ENCODE peak calls at places on chromosomes 13 and 19, in six cellular contexts. D is fibroblast of lung, M is brain microvascular endothelial cell, X is dorsolateral prefrontal cortex, Y is foreskin fibroblast, V is A549. W is an unnamed sample.

GRCh38 chr13:79631260-79631659 is 150.3 kb downstream of the NDFIP2 start:
- DNase-seq in D (peak), M (peak), X (no peak), Y (peak), V (peak), W (peak)

GRCh38 chr19:19140476-19140875 is 2.2 kb upstream of the TMEM161A start:
- DNase-seq in D (peak), M (no peak), X (no peak), Y (peak), V (no peak), W (no peak)

GRCh38 chr13:82636119-82636518 is 1246.2 kb downstream of the SLITRK1 start:
- DNase-seq in D (peak), M (no peak), X (no peak), Y (peak), V (no peak), W (peak)

GRCh38 chr13:73989244-73989843 is 144.9 kb downstream of the KLF12 start:
- DNase-seq in D (no peak), M (no peak), X (no peak), Y (no peak), V (no peak), W (no peak)

GRCh38 chr13:35684432-35684831 is 207.9 kb upstream of the MAB21L1 start:
- DNase-seq in D (no peak), M (no peak), X (no peak), Y (no peak), V (no peak), W (no peak)

GRCh38 chr13:59906413-59907027 is 257.2 kb downstream of the DIAPH3 start:
- DNase-seq in D (peak), M (peak), X (no peak), Y (peak), V (no peak), W (peak)

GRCh38 chr19:16226878-16227836 is 29.4 kb downstream of the AP1M1 start:
- DNase-seq in D (no peak), M (no peak), X (no peak), Y (no peak), V (no peak), W (no peak)

GRCh38 chr13:94601446-94602431 is at the start of gene GPR180:
- DNase-seq in D (peak), M (peak), X (peak), Y (peak), V (peak), W (peak)

GRCh38 chr13:94553766-94554165 is 42.2 kb downstream of the TGDS start:
- DNase-seq in D (no peak), M (no peak), X (no peak), Y (no peak), V (no peak), W (no peak)

GRCh38 chr19:5749505-5749904 is 29.1 kb downstream of the CATSPERD start:
- DNase-seq in D (no peak), M (no peak), X (no peak), Y (no peak), V (no peak), W (no peak)

GRCh38 chr13:73859841-73860240 is 274.4 kb downstream of the KLF12 start:
- DNase-seq in D (no peak), M (no peak), X (no peak), Y (no peak), V (no peak), W (no peak)

GRCh38 chr13:114054269-114054668 is 78.2 kb downstream of the RASA3 start:
- DNase-seq in D (no peak), M (no peak), X (no peak), Y (no peak), V (no peak), W (no peak)

GRCh38 chr19:8935460-8935859 is 74.7 kb downstream of the MUC16 start:
- DNase-seq in D (peak), M (peak), X (no peak), Y (no peak), V (no peak), W (no peak)

GRCh38 chr19:29805026-29805925 is 6.5 kb upstream of the CCNE1 start:
- DNase-seq in D (peak), M (no peak), X (no peak), Y (peak), V (no peak), W (no peak)

GRCh38 chr13:44032801-44033200 is 153.1 kb downstream of the LACC1 start:
- DNase-seq in D (no peak), M (no peak), X (no peak), Y (no peak), V (no peak), W (no peak)

GRCh38 chr13:99296270-99296865 is 10.8 kb downstream of the GPR183 start:
- DNase-seq in D (peak), M (no peak), X (no peak), Y (no peak), V (no peak), W (no peak)

GRCh38 chr19:4456843-4457653 is 546 bp downstream of the UBXN6 start:
- DNase-seq in D (peak), M (peak), X (no peak), Y (peak), V (peak), W (no peak)

GRCh38 chr13:41032646-41033396 is 13.7 kb upstream of the ELF1 start:
- DNase-seq in D (no peak), M (no peak), X (no peak), Y (no peak), V (no peak), W (no peak)

GRCh38 chr19:7910321-7911161 is 4.1 kb upstream of the TGFBR3L start:
- DNase-seq in D (no peak), M (no peak), X (no peak), Y (no peak), V (no peak), W (no peak)

GRCh38 chr19:2561895-2562294 is 86.0 kb downstream of the GADD45B start:
- DNase-seq in D (no peak), M (no peak), X (no peak), Y (no peak), V (no peak), W (no peak)

GRCh38 chr13:85665286-85665685 is 133.9 kb downstream of the SLITRK6 start:
- DNase-seq in D (peak), M (peak), X (no peak), Y (no peak), V (no peak), W (no peak)

GRCh38 chr13:104015646-104016396 is 949.6 kb upstream of the SLC10A2 start:
- DNase-seq in D (peak), M (peak), X (no peak), Y (no peak), V (no peak), W (no peak)

GRCh38 chr13:25886438-25887214 is 165.2 kb downstream of the SHISA2 start:
- DNase-seq in D (peak), M (peak), X (no peak), Y (peak), V (no peak), W (peak)

GRCh38 chr13:45781553-45782326 is 69.8 kb downstream of the SIAH3 start:
- DNase-seq in D (peak), M (no peak), X (no peak), Y (no peak), V (no peak), W (no peak)

GRCh38 chr13:40016953-40017660 is 361.6 kb downstream of the COG6 start:
- DNase-seq in D (no peak), M (no peak), X (no peak), Y (no peak), V (no peak), W (no peak)

GRCh38 chr13:31192306-31192705 is 7.5 kb upstream of the B3GLCT start:
- DNase-seq in D (no peak), M (no peak), X (peak), Y (no peak), V (no peak), W (no peak)

GRCh38 chr13:109383683-109384082 is 402.7 kb downstream of the IRS2 start:
- DNase-seq in D (peak), M (peak), X (no peak), Y (peak), V (no peak), W (peak)

GRCh38 chr19:29858000-29858596 is 46.3 kb downstream of the CCNE1 start:
- DNase-seq in D (no peak), M (no peak), X (peak), Y (no peak), V (peak), W (no peak)

GRCh38 chr13:103996733-103997132 is 930.5 kb upstream of the SLC10A2 start:
- DNase-seq in D (no peak), M (no peak), X (no peak), Y (no peak), V (no peak), W (no peak)

GRCh38 chr19:4089400-4089908 is 22.8 kb upstream of the ZBTB7A start:
- DNase-seq in D (no peak), M (no peak), X (no peak), Y (no peak), V (no peak), W (no peak)

GRCh38 chr19:49836176-49837008 is 14.6 kb upstream of the PTOV1 start:
- DNase-seq in D (no peak), M (no peak), X (no peak), Y (no peak), V (no peak), W (no peak)

GRCh38 chr13:51158923-51159322 is 47.8 kb upstream of the C13orf42 start:
- DNase-seq in D (peak), M (no peak), X (no peak), Y (peak), V (no peak), W (no peak)

GRCh38 chr13:113088691-113089020 is 16.9 kb upstream of the F7 start:
- DNase-seq in D (no peak), M (no peak), X (no peak), Y (no peak), V (no peak), W (no peak)

GRCh38 chr13:99865420-99865930 is 106.1 kb downstream of the ZIC5 start:
- DNase-seq in D (no peak), M (no peak), X (no peak), Y (no peak), V (no peak), W (no peak)

GRCh38 chr19:56476671-56477428 is at the start of gene ZNF667:
- DNase-seq in D (peak), M (peak), X (peak), Y (peak), V (no peak), W (no peak)

GRCh38 chr13:29227560-29227959 is 367.9 kb downstream of the SLC7A1 start:
- DNase-seq in D (no peak), M (no peak), X (no peak), Y (no peak), V (no peak), W (no peak)

GRCh38 chr19:49193822-49194394 is 36.3 kb downstream of the TRPM4 start:
- DNase-seq in D (no peak), M (no peak), X (no peak), Y (no peak), V (no peak), W (no peak)

GRCh38 chr19:12777217-12778019 is 2.1 kb upstream of the HOOK2 start:
- DNase-seq in D (peak), M (peak), X (peak), Y (peak), V (no peak), W (no peak)

GRCh38 chr13:33512880-33513554 is 227.5 kb upstream of the STARD13 start:
- DNase-seq in D (no peak), M (no peak), X (no peak), Y (no peak), V (no peak), W (no peak)

GRCh38 chr19:32317045-32317444 is 28.4 kb upstream of the ZNF507 start:
- DNase-seq in D (no peak), M (no peak), X (no peak), Y (no peak), V (no peak), W (no peak)

GRCh38 chr19:32313866-32314265 is 31.5 kb upstream of the ZNF507 start:
- DNase-seq in D (no peak), M (no peak), X (no peak), Y (no peak), V (no peak), W (no peak)

GRCh38 chr19:32316034-32316433 is 29.4 kb upstream of the ZNF507 start:
- DNase-seq in D (no peak), M (no peak), X (no peak), Y (no peak), V (no peak), W (no peak)

GRCh38 chr19:32322541-32322940 is 22.9 kb upstream of the ZNF507 start:
- DNase-seq in D (no peak), M (no peak), X (no peak), Y (no peak), V (no peak), W (no peak)

DNA sequence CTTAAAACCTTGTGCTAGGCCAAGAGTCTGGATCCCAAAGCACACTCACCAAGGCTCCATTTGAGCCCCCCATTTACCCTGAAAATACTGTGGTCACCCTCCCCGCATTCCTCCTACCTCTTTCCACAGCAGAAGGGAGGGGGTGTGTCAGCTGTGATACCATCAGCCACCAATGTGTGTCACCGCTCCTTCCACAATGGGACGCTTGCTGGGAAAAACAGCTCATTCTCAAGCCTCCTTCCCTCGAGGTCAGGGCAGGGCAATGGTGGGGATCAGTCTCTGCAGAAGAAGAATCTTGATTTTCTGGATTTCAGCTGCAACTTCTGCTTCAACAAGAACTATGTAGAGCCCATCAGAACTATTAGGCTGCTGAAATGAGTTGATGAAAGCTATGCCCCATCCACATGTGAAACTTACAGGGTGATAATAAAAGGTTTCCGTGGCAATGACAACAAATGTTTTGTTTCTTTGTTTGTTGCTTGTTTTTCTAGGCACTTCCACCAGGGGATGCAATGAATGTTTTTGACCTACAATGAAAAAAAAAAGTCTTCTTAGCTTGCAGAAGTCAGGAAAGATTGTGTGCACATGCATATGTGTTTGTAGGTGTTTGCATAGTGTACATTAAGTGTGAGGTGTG is 26.4 kb upstream of the ZNF507 start:
- DNase-seq in D (no peak), M (no peak), X (no peak), Y (no peak), V (peak), W (no peak)
- TF ChIP-seq CTCF in D (peak), M (peak), X (peak), Y (no peak), V (peak), W (peak)

DNA sequence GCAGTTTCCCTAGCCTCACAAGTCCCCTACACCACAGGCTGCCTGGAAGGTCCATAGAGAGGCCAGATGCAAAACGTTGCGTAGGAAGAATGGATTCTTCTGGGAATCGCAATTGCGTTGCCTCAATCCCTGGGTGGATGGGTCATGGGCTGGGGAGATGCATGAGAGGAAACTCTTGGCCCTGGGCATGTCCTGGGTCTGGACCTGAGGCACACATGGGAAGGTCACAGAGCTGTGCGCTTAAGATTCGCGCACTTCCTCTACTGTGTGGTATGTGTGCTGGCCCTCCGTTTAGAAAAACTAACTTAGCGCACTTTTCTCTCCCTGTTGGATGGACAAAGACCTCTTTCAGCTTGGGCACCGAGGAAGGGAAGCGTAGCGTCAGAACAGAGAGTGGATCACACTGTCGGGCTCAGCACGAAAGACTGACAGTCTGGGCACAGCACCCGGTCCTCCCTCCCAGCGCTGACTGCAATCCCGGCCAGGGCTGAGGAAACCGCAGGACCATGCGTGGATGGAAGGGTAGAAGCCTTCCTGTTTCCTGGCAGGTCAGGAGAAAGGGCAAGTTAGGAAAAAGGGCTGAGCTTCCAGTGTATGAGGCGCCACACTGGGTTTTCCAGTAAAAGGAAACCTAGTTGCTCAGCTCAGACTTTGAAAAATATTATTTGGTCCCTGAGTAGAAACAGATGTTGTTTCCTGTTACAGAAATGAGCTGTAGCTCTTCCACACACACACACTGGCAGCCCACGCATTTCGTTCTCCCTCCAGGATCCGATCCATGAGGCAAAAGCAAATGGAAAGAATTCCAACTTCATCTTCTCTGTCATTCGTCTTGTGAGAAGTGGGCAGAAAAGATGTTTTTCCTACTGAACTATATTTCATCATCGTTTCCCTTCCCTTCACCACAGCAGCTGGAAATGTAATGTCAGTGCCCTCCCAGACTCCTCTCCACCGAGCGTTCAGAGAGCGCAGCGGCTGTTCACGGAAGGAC is 86.0 kb downstream of the ING1 start:
- DNase-seq in D (peak), M (peak), X (peak), Y (peak), V (no peak), W (peak)
- H3K4me3 ChIP-seq in D (peak), M (peak), X (peak), Y (peak), V (no peak), W (peak)

GRCh38 chr13:27783111-27783510 is 9.2 kb upstream of the GSX1 start:
- DNase-seq in D (peak), M (no peak), X (peak), Y (no peak), V (no peak), W (no peak)
- TF ChIP-seq CTCF in D (peak), M (peak), X (peak), Y (peak), V (no peak), W (peak)

GRCh38 chr19:13861392-13861713 is 15.6 kb upstream of the NANOS3 start:
- DNase-seq in D (no peak), M (no peak), X (no peak), Y (no peak), V (no peak), W (no peak)
- H3K4me3 ChIP-seq in D (peak), M (no peak), X (no peak), Y (peak), V (peak), W (peak)

GRCh38 chr19:45445139-45445538 is 21.4 kb upstream of the ERCC1 start:
- DNase-seq in D (no peak), M (no peak), X (no peak), Y (no peak), V (no peak), W (no peak)

GRCh38 chr19:45446295-45446694 is 21.5 kb upstream of the FOSB start:
- DNase-seq in D (peak), M (no peak), X (no peak), Y (no peak), V (no peak), W (no peak)

GRCh38 chr19:45442927-45443461 is 19.3 kb upstream of the ERCC1 start:
- DNase-seq in D (peak), M (peak), X (no peak), Y (no peak), V (no peak), W (no peak)

GRCh38 chr19:45443462-45444317 is 20.0 kb upstream of the ERCC1 start:
- DNase-seq in D (peak), M (peak), X (peak), Y (peak), V (peak), W (no peak)

DNA sequence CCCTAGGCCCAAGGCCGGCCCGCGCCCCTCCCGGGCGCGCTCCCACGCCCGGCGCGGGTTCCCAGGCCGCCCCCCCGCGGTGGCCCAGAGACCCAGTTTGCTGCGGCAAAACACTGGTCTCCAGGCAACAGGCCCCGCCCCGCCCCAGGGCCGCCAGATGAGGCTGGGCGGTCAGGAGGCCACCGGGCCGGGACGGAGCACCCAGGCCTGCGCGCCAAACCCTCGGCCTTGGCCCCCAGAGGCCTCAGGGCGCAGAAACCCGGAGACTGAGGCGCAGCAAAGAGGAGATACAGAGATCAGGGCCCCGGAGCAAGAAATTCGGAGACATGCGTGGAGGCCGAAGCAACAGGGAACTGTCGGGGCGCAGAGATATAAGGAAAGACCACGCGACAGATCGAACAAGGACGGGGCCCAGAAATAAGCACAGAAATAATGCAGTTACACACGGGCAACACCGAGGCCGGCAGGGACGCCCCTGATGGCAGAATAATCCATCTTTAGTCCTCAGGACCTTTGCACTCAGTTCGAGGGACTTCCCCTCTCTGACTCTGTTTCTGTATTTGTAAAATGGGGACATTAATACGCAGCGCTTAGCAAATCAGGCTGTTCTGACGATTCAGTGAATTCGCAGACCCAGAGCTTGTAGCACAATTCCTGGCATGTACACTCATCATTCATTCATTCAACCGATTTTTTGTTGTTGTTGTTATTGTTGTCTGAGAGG is 20.8 kb upstream of the ERCC1 start:
- DNase-seq in D (peak), M (peak), X (peak), Y (peak), V (peak), W (no peak)
- TF ChIP-seq CTCF in D (no peak), M (no peak), X (no peak), Y (no peak), V (peak), W (no peak)